ENCODE peak calls at places on chromosome 15, in five cellular contexts. W, P, X, Q and N are unnamed samples.

GRCh38 chr15:68183886-68184285 is 21.2 kb downstream of the CALML4 start:
- DNase-seq in W (no peak), X (no peak), P (no peak), Q (no peak), N (no peak)

GRCh38 chr15:43939070-43939469 is 112.3 kb downstream of the WDR76 start:
- DNase-seq in W (no peak), P (no peak), Q (no peak), X (no peak), N (peak)

GRCh38 chr15:25378501-25378901 is 60.3 kb downstream of the UBE3A start:
- DNase-seq in Q (no peak), X (no peak), P (no peak), W (no peak), N (no peak)

GRCh38 chr15:81113204-81113657 is 20.8 kb upstream of the CFAP161 start:
- DNase-seq in Q (no peak), X (no peak), W (no peak), P (no peak), N (peak)

GRCh38 chr15:43777293-43777819 is 590 bp upstream of the ELL3 start:
- DNase-seq in X (peak), P (no peak), Q (peak), W (peak), N (peak)

GRCh38 chr15:40247406-40247971 is 8.6 kb downstream of the PAK6 start:
- DNase-seq in Q (no peak), P (no peak), W (no peak), X (no peak), N (no peak)

GRCh38 chr15:96410175-96411055 is 79.9 kb downstream of the NR2F2 start:
- DNase-seq in W (no peak), X (no peak), Q (no peak), P (no peak), N (no peak)

GRCh38 chr15:32849769-32850668 is 132.2 kb downstream of the GREM1 start:
- DNase-seq in W (no peak), Q (no peak), P (peak), X (no peak), N (no peak)

GRCh38 chr15:81410318-81410753 is 36.3 kb upstream of the TMC3 start:
- DNase-seq in P (peak), W (peak), Q (peak), X (peak), N (peak)

GRCh38 chr15:76866008-76866407 is 39.1 kb downstream of the SCAPER start:
- DNase-seq in P (no peak), Q (no peak), X (no peak), W (no peak), N (no peak)

GRCh38 chr15:99925661-99926461 is 192.6 kb upstream of the LYSMD4 start:
- DNase-seq in Q (peak), W (peak), X (peak), P (no peak), N (peak)

GRCh38 chr15:81291916-81292424 is 32.0 kb downstream of the STARD5 start:
- DNase-seq in X (no peak), P (no peak), W (no peak), Q (no peak), N (no peak)

GRCh38 chr15:68510558-68510957 is 68.2 kb upstream of the CORO2B start:
- DNase-seq in Q (no peak), P (no peak), X (peak), W (no peak), N (no peak)

DNA sequence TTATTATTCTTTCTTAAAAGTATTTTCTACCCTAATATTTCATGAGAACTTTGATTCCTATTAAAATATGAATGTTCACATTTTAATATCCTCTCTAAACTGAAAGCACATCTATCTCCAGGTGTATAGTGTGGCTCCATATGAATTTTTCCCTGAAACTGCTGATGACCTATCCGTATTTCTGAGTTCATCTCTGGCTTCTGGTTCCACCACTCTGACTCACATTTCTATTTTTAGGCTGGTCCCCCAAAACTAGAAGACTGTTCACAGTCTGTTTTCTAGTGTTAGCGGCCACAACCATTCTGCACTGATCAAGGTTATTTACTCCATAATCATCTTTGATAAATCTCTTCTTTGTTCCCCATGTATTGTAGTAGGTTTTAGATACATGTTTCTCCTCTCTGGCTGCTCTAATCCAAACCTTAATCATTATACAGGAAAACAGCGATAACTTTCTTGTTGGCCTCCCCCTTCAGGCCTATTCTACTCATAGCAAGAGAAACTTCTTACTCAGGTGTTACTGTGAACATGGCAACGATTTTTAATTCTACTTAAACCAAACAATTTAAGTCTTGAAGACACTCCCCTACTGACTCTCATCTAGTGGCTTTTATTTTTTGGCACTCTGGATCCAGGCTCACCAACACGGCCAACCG is 12.8 kb downstream of the ADPGK start:
- DNase-seq in P (no peak), W (no peak), X (no peak), Q (no peak), N (no peak)
- TF ChIP-seq CTCF in P (peak), W (no peak), X (no peak), Q (no peak), N (no peak)

GRCh38 chr15:78679089-78679511 is 38.1 kb upstream of the CHRNB4 start:
- DNase-seq in X (no peak), W (no peak), P (no peak), Q (no peak), N (no peak)
- TF ChIP-seq CTCF in X (no peak), W (no peak), P (no peak), Q (no peak), N (no peak)

GRCh38 chr15:36517758-36518157 is 61.7 kb upstream of the CDIN1 start:
- DNase-seq in Q (no peak), X (no peak), W (no peak), P (no peak), N (no peak)
- TF ChIP-seq CTCF in Q (no peak), X (no peak), W (no peak), P (no peak), N (no peak)

GRCh38 chr15:51286816-51287215 is 51.6 kb downstream of the CYP19A1 start:
- DNase-seq in X (no peak), Q (no peak), P (no peak), W (no peak), N (peak)
- TF ChIP-seq CTCF in X (no peak), Q (no peak), P (no peak), W (no peak), N (no peak)

GRCh38 chr15:66084704-66085103 is 168.8 kb downstream of the MEGF11 start:
- DNase-seq in X (no peak), P (no peak), Q (no peak), W (no peak), N (no peak)

GRCh38 chr15:66078196-66078928 is 175.2 kb downstream of the MEGF11 start:
- DNase-seq in Q (no peak), P (no peak), X (no peak), W (no peak), N (no peak)

GRCh38 chr15:66078929-66079275 is 174.6 kb downstream of the MEGF11 start:
- DNase-seq in W (no peak), Q (no peak), P (no peak), X (no peak), N (no peak)

GRCh38 chr15:66077320-66077663 is 176.3 kb downstream of the MEGF11 start:
- DNase-seq in P (no peak), Q (no peak), W (no peak), X (no peak), N (no peak)

GRCh38 chr15:66080791-66081475 is 172.6 kb downstream of the MEGF11 start:
- DNase-seq in Q (peak), X (no peak), W (peak), P (no peak), N (peak)
- TF ChIP-seq CTCF in Q (no peak), X (no peak), W (no peak), P (no peak), N (peak)

GRCh38 chr15:48456126-48456525 is 124.9 kb downstream of the DUT start:
- DNase-seq in P (no peak), Q (no peak), W (no peak), X (no peak), N (no peak)

GRCh38 chr15:48458876-48459275 is 127.6 kb downstream of the DUT start:
- DNase-seq in Q (no peak), W (no peak), P (no peak), X (no peak), N (no peak)

GRCh38 chr15:48463366-48463880 is 132.2 kb downstream of the DUT start:
- DNase-seq in P (no peak), Q (no peak), W (no peak), X (no peak), N (no peak)

GRCh38 chr15:48462688-48463087 is 131.5 kb downstream of the DUT start:
- DNase-seq in X (no peak), W (no peak), Q (no peak), P (no peak), N (no peak)

GRCh38 chr15:48459571-48460461 is 128.6 kb downstream of the DUT start:
- DNase-seq in Q (no peak), P (peak), W (no peak), X (no peak), N (peak)
- TF ChIP-seq CTCF in Q (no peak), P (peak), W (no peak), X (no peak), N (no peak)

GRCh38 chr15:75561888-75562287 is 17.2 kb downstream of the PTPN9 start:
- DNase-seq in Q (no peak), X (no peak), P (no peak), W (no peak), N (no peak)

GRCh38 chr15:75570119-75570518 is 9.0 kb downstream of the PTPN9 start:
- DNase-seq in W (no peak), X (no peak), Q (no peak), P (no peak), N (no peak)

DNA sequence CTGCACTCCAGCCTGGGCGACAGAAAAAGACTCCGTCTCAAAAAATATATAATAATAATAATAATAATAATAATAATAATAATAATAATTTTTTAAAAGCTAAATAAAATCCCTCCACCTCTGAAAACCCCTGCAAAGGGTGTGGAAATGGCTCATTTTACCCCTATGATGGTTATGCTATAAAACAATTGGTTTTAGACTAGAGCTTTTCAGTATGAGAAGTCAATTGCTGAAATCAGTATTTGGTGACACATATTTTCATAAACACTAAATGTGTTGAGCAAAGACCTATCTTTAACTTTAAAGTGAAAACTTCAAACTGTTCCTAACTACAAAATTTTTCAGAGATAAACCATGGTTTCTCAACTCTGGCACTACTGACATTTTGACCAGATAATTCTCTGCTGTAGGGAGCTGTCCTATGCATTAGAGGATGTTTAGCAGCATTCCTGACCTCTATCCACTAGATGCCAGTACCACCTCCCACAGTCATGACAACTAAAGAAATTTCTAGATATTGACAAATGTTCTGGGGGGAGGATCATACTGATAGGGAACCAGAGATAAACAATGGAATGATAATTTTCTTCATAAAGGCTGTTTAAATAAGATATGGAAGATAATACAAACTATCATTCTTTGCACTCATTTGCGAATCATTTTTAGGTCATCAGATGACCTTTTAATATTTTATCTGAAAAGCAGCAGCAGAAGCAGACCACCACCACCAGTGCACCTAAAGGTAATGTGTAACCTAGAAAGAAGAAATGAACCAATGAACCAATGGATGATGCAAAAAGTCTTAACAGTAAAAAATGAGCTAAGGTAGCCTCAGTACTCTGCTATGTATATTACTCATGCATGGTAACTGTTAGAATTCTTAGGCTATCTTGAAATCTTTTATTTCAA is 13.8 kb downstream of the PTPN9 start:
- DNase-seq in W (no peak), Q (no peak), P (no peak), X (no peak), N (no peak)
- TF ChIP-seq CTCF in W (no peak), Q (no peak), P (no peak), X (no peak), N (no peak)

GRCh38 chr15:52217186-52217585 is 26.0 kb upstream of the GNB5 start:
- DNase-seq in X (no peak), P (no peak), W (no peak), Q (no peak), N (peak)
- TF ChIP-seq CTCF in X (no peak), P (no peak), W (no peak), Q (no peak), N (no peak)

GRCh38 chr15:97903560-97904195 is 56.8 kb upstream of the ARRDC4 start:
- DNase-seq in P (no peak), X (no peak), Q (no peak), W (no peak), N (no peak)

GRCh38 chr15:97902140-97902780 is 58.2 kb upstream of the ARRDC4 start:
- DNase-seq in X (no peak), P (peak), Q (no peak), W (no peak), N (no peak)

GRCh38 chr15:97909291-97909891 is 51.1 kb upstream of the ARRDC4 start:
- DNase-seq in W (peak), X (peak), P (no peak), Q (peak), N (peak)

GRCh38 chr15:97900006-97900405 is 60.5 kb upstream of the ARRDC4 start:
- DNase-seq in W (no peak), P (no peak), X (no peak), Q (no peak), N (no peak)

DNA sequence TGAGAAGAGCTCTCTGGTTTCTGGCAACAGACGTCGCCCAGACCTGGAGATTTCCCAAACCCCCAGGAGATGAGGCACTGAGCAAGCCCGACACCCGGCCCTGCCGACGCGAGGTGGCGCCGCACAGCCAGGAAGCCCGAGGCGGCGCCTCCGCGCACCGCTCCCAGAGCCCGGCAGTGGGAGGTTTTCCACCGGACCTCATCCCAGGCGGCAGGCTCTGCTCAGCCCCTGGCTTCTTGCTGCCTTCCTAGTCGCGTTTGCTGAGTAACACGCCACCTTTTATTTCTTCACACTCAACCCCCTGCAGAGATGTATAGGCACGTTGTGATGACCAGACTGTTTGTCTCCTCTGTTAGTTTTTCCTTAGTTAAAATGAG is 56.3 kb upstream of the ARRDC4 start:
- DNase-seq in P (no peak), Q (peak), X (peak), W (peak), N (peak)
- TF ChIP-seq CTCF in P (peak), Q (peak), X (peak), W (peak), N (peak)